ENCODE peak calls at places on chromosome 16, in ten cellular contexts. One of them, this sample, is unnamed.

GRCh38 chr16:55257971-55258613 is 65.9 kb upstream of the IRX6 start:
- DNase-seq in sciatic nerve: no peak
- DNase-seq in pons: no peak
- DNase-seq in GM10248: peak; percentile 29
- DNase-seq in omental fat pad: peak; percentile 31
- DNase-seq in mucosa of descending colon: peak; percentile 86
- DNase-seq in stimulated activated naive CD8-positive, alpha-beta T cell treated with anti-CD3 and anti-CD28 coated beads, Interleukin-15, Interleukin-2, amounts not matched to agents 100 U/mL and 50 U/mL, for 24 hours: peak; percentile 59
- DNase-seq in Calu3: peak; percentile 53
- DNase-seq in T-helper 9 cell: peak; percentile 14
- DNase-seq in NCI-H748 treated with DMSO at 0.1 percent for 48 hours: no peak
- DNase-seq in this sample: no peak

GRCh38 chr16:69408451-69408850 is 16.0 kb upstream of the CYB5B start:
- DNase-seq in sciatic nerve: no peak
- DNase-seq in GM10248: no peak
- DNase-seq in pons: no peak
- DNase-seq in Calu3: peak; percentile 59
- DNase-seq in NCI-H748 treated with DMSO at 0.1 percent for 48 hours: no peak
- DNase-seq in T-helper 9 cell: no peak
- DNase-seq in omental fat pad: no peak
- DNase-seq in mucosa of descending colon: peak; percentile 69
- DNase-seq in stimulated activated naive CD8-positive, alpha-beta T cell treated with anti-CD3 and anti-CD28 coated beads, Interleukin-15, Interleukin-2, amounts not matched to agents 100 U/mL and 50 U/mL, for 24 hours: no peak
- DNase-seq in this sample: no peak

GRCh38 chr16:53022374-53022773 is 30.3 kb downstream of the CHD9NB start:
- DNase-seq in T-helper 9 cell: no peak
- DNase-seq in GM10248: peak; percentile 50
- DNase-seq in NCI-H748 treated with DMSO at 0.1 percent for 48 hours: peak; percentile 56
- DNase-seq in Calu3: peak; percentile 71
- DNase-seq in omental fat pad: no peak
- DNase-seq in pons: peak; percentile 56
- DNase-seq in stimulated activated naive CD8-positive, alpha-beta T cell treated with anti-CD3 and anti-CD28 coated beads, Interleukin-15, Interleukin-2, amounts not matched to agents 100 U/mL and 50 U/mL, for 24 hours: peak; percentile 6
- DNase-seq in mucosa of descending colon: no peak
- DNase-seq in sciatic nerve: no peak
- DNase-seq in this sample: no peak

GRCh38 chr16:68744744-68745280 is 7.7 kb downstream of the CDH1 start:
- DNase-seq in stimulated activated naive CD8-positive, alpha-beta T cell treated with anti-CD3 and anti-CD28 coated beads, Interleukin-15, Interleukin-2, amounts not matched to agents 100 U/mL and 50 U/mL, for 24 hours: no peak
- DNase-seq in mucosa of descending colon: peak; percentile 72
- DNase-seq in sciatic nerve: no peak
- DNase-seq in omental fat pad: no peak
- DNase-seq in pons: no peak
- DNase-seq in Calu3: peak; percentile 93
- DNase-seq in GM10248: no peak
- DNase-seq in T-helper 9 cell: no peak
- DNase-seq in NCI-H748 treated with DMSO at 0.1 percent for 48 hours: peak; percentile 84
- DNase-seq in this sample: no peak

GRCh38 chr16:88977028-88977844 is at the start of gene CBFA2T3:
- DNase-seq in Calu3: peak; percentile 35
- DNase-seq in stimulated activated naive CD8-positive, alpha-beta T cell treated with anti-CD3 and anti-CD28 coated beads, Interleukin-15, Interleukin-2, amounts not matched to agents 100 U/mL and 50 U/mL, for 24 hours: no peak
- DNase-seq in sciatic nerve: peak; percentile 79
- DNase-seq in mucosa of descending colon: peak; percentile 70
- DNase-seq in NCI-H748 treated with DMSO at 0.1 percent for 48 hours: no peak
- DNase-seq in GM10248: peak; percentile 62
- DNase-seq in T-helper 9 cell: no peak
- DNase-seq in pons: peak; percentile 59
- DNase-seq in omental fat pad: no peak
- DNase-seq in this sample: peak; percentile 94

GRCh38 chr16:4309833-4310266 is 6.0 kb upstream of the GLIS2 start:
- DNase-seq in omental fat pad: no peak
- DNase-seq in Calu3: peak; percentile 91
- DNase-seq in stimulated activated naive CD8-positive, alpha-beta T cell treated with anti-CD3 and anti-CD28 coated beads, Interleukin-15, Interleukin-2, amounts not matched to agents 100 U/mL and 50 U/mL, for 24 hours: peak; percentile 67
- DNase-seq in pons: no peak
- DNase-seq in NCI-H748 treated with DMSO at 0.1 percent for 48 hours: no peak
- DNase-seq in GM10248: peak; percentile 69
- DNase-seq in mucosa of descending colon: peak; percentile 77
- DNase-seq in sciatic nerve: no peak
- DNase-seq in T-helper 9 cell: peak; percentile 47
- DNase-seq in this sample: peak; percentile 88

GRCh38 chr16:77679901-77680300 is 42.4 kb upstream of the NUDT7 start:
- DNase-seq in pons: no peak
- DNase-seq in omental fat pad: no peak
- DNase-seq in NCI-H748 treated with DMSO at 0.1 percent for 48 hours: no peak
- DNase-seq in GM10248: no peak
- DNase-seq in mucosa of descending colon: no peak
- DNase-seq in T-helper 9 cell: no peak
- DNase-seq in sciatic nerve: no peak
- DNase-seq in stimulated activated naive CD8-positive, alpha-beta T cell treated with anti-CD3 and anti-CD28 coated beads, Interleukin-15, Interleukin-2, amounts not matched to agents 100 U/mL and 50 U/mL, for 24 hours: no peak
- DNase-seq in Calu3: no peak
- DNase-seq in this sample: no peak

GRCh38 chr16:17347624-17348023 is 123.1 kb downstream of the XYLT1 start:
- DNase-seq in GM10248: no peak
- DNase-seq in NCI-H748 treated with DMSO at 0.1 percent for 48 hours: no peak
- DNase-seq in mucosa of descending colon: peak; percentile 52
- DNase-seq in Calu3: no peak
- DNase-seq in omental fat pad: no peak
- DNase-seq in T-helper 9 cell: no peak
- DNase-seq in pons: no peak
- DNase-seq in stimulated activated naive CD8-positive, alpha-beta T cell treated with anti-CD3 and anti-CD28 coated beads, Interleukin-15, Interleukin-2, amounts not matched to agents 100 U/mL and 50 U/mL, for 24 hours: no peak
- DNase-seq in sciatic nerve: no peak
- DNase-seq in this sample: no peak

GRCh38 chr16:89331371-89332109 is 114.0 kb downstream of the ZNF778 start:
- DNase-seq in Calu3: no peak
- DNase-seq in sciatic nerve: no peak
- DNase-seq in NCI-H748 treated with DMSO at 0.1 percent for 48 hours: no peak
- DNase-seq in mucosa of descending colon: no peak
- DNase-seq in GM10248: no peak
- DNase-seq in T-helper 9 cell: no peak
- DNase-seq in omental fat pad: no peak
- DNase-seq in pons: no peak
- DNase-seq in stimulated activated naive CD8-positive, alpha-beta T cell treated with anti-CD3 and anti-CD28 coated beads, Interleukin-15, Interleukin-2, amounts not matched to agents 100 U/mL and 50 U/mL, for 24 hours: peak; percentile 51
- DNase-seq in this sample: no peak

GRCh38 chr16:66434619-66435430 is 7.7 kb downstream of the BEAN1 start:
- DNase-seq in mucosa of descending colon: no peak
- DNase-seq in stimulated activated naive CD8-positive, alpha-beta T cell treated with anti-CD3 and anti-CD28 coated beads, Interleukin-15, Interleukin-2, amounts not matched to agents 100 U/mL and 50 U/mL, for 24 hours: no peak
- DNase-seq in Calu3: no peak
- DNase-seq in T-helper 9 cell: no peak
- DNase-seq in pons: no peak
- DNase-seq in sciatic nerve: no peak
- DNase-seq in omental fat pad: no peak
- DNase-seq in GM10248: no peak
- DNase-seq in NCI-H748 treated with DMSO at 0.1 percent for 48 hours: no peak
- DNase-seq in this sample: peak; percentile 66

GRCh38 chr16:67035364-67035763 is 6.4 kb downstream of the CBFB start:
- DNase-seq in Calu3: no peak
- DNase-seq in sciatic nerve: no peak
- DNase-seq in GM10248: no peak
- DNase-seq in omental fat pad: no peak
- DNase-seq in NCI-H748 treated with DMSO at 0.1 percent for 48 hours: no peak
- DNase-seq in mucosa of descending colon: no peak
- DNase-seq in stimulated activated naive CD8-positive, alpha-beta T cell treated with anti-CD3 and anti-CD28 coated beads, Interleukin-15, Interleukin-2, amounts not matched to agents 100 U/mL and 50 U/mL, for 24 hours: no peak
- DNase-seq in pons: no peak
- DNase-seq in T-helper 9 cell: no peak
- DNase-seq in this sample: no peak

GRCh38 chr16:68786685-68787418 is 49.8 kb downstream of the CDH1 start:
- DNase-seq in NCI-H748 treated with DMSO at 0.1 percent for 48 hours: peak; percentile 20
- DNase-seq in pons: peak; percentile 99
- DNase-seq in stimulated activated naive CD8-positive, alpha-beta T cell treated with anti-CD3 and anti-CD28 coated beads, Interleukin-15, Interleukin-2, amounts not matched to agents 100 U/mL and 50 U/mL, for 24 hours: no peak
- DNase-seq in mucosa of descending colon: no peak
- DNase-seq in sciatic nerve: no peak
- DNase-seq in Calu3: no peak
- DNase-seq in omental fat pad: no peak
- DNase-seq in T-helper 9 cell: no peak
- DNase-seq in GM10248: no peak
- DNase-seq in this sample: no peak

GRCh38 chr16:85687651-85688471 is 893 bp downstream of the GINS2 start:
- DNase-seq in mucosa of descending colon: peak; percentile 60
- DNase-seq in omental fat pad: no peak
- DNase-seq in sciatic nerve: no peak
- DNase-seq in NCI-H748 treated with DMSO at 0.1 percent for 48 hours: no peak
- DNase-seq in GM10248: no peak
- DNase-seq in T-helper 9 cell: no peak
- DNase-seq in stimulated activated naive CD8-positive, alpha-beta T cell treated with anti-CD3 and anti-CD28 coated beads, Interleukin-15, Interleukin-2, amounts not matched to agents 100 U/mL and 50 U/mL, for 24 hours: peak; percentile 26
- DNase-seq in pons: no peak
- DNase-seq in Calu3: no peak
- DNase-seq in this sample: no peak

GRCh38 chr16:79535130-79535529 is 65.4 kb downstream of the MAF start:
- DNase-seq in pons: peak; percentile 57
- DNase-seq in Calu3: no peak
- DNase-seq in stimulated activated naive CD8-positive, alpha-beta T cell treated with anti-CD3 and anti-CD28 coated beads, Interleukin-15, Interleukin-2, amounts not matched to agents 100 U/mL and 50 U/mL, for 24 hours: no peak
- DNase-seq in T-helper 9 cell: no peak
- DNase-seq in sciatic nerve: no peak
- DNase-seq in omental fat pad: no peak
- DNase-seq in NCI-H748 treated with DMSO at 0.1 percent for 48 hours: no peak
- DNase-seq in mucosa of descending colon: no peak
- DNase-seq in GM10248: no peak
- DNase-seq in this sample: no peak

GRCh38 chr16:73002836-73003235 is 45.1 kb downstream of the ZFHX3 start:
- DNase-seq in mucosa of descending colon: no peak
- DNase-seq in GM10248: no peak
- DNase-seq in NCI-H748 treated with DMSO at 0.1 percent for 48 hours: no peak
- DNase-seq in Calu3: no peak
- DNase-seq in sciatic nerve: no peak
- DNase-seq in stimulated activated naive CD8-positive, alpha-beta T cell treated with anti-CD3 and anti-CD28 coated beads, Interleukin-15, Interleukin-2, amounts not matched to agents 100 U/mL and 50 U/mL, for 24 hours: no peak
- DNase-seq in pons: no peak
- DNase-seq in omental fat pad: no peak
- DNase-seq in T-helper 9 cell: no peak
- DNase-seq in this sample: no peak

GRCh38 chr16:50314665-50315064 is 48.3 kb downstream of the ADCY7 start:
- DNase-seq in GM10248: no peak
- DNase-seq in T-helper 9 cell: no peak
- DNase-seq in pons: peak; percentile 28
- DNase-seq in Calu3: no peak
- DNase-seq in omental fat pad: no peak
- DNase-seq in NCI-H748 treated with DMSO at 0.1 percent for 48 hours: no peak
- DNase-seq in mucosa of descending colon: no peak
- DNase-seq in sciatic nerve: no peak
- DNase-seq in stimulated activated naive CD8-positive, alpha-beta T cell treated with anti-CD3 and anti-CD28 coated beads, Interleukin-15, Interleukin-2, amounts not matched to agents 100 U/mL and 50 U/mL, for 24 hours: no peak
- DNase-seq in this sample: peak; percentile 46

GRCh38 chr16:84559311-84559932 is 55.0 kb upstream of the MEAK7 start:
- DNase-seq in GM10248: no peak
- DNase-seq in pons: no peak
- DNase-seq in mucosa of descending colon: peak; percentile 76
- DNase-seq in T-helper 9 cell: no peak
- DNase-seq in Calu3: peak; percentile 51
- DNase-seq in NCI-H748 treated with DMSO at 0.1 percent for 48 hours: peak; percentile 12
- DNase-seq in omental fat pad: no peak
- DNase-seq in stimulated activated naive CD8-positive, alpha-beta T cell treated with anti-CD3 and anti-CD28 coated beads, Interleukin-15, Interleukin-2, amounts not matched to agents 100 U/mL and 50 U/mL, for 24 hours: no peak
- DNase-seq in sciatic nerve: no peak
- DNase-seq in this sample: no peak

GRCh38 chr16:66275795-66276428 is 90.6 kb upstream of the CDH5 start:
- DNase-seq in GM10248: peak; percentile 32
- DNase-seq in omental fat pad: no peak
- DNase-seq in Calu3: peak; percentile 84
- DNase-seq in pons: peak; percentile 64
- DNase-seq in mucosa of descending colon: no peak
- DNase-seq in NCI-H748 treated with DMSO at 0.1 percent for 48 hours: peak; percentile 41
- DNase-seq in stimulated activated naive CD8-positive, alpha-beta T cell treated with anti-CD3 and anti-CD28 coated beads, Interleukin-15, Interleukin-2, amounts not matched to agents 100 U/mL and 50 U/mL, for 24 hours: peak; percentile 19
- DNase-seq in sciatic nerve: no peak
- DNase-seq in T-helper 9 cell: no peak
- DNase-seq in this sample: no peak

GRCh38 chr16:12239953-12240485 is 263.5 kb downstream of the SNX29 start:
- DNase-seq in Calu3: no peak
- DNase-seq in omental fat pad: no peak
- DNase-seq in stimulated activated naive CD8-positive, alpha-beta T cell treated with anti-CD3 and anti-CD28 coated beads, Interleukin-15, Interleukin-2, amounts not matched to agents 100 U/mL and 50 U/mL, for 24 hours: no peak
- DNase-seq in sciatic nerve: no peak
- DNase-seq in NCI-H748 treated with DMSO at 0.1 percent for 48 hours: no peak
- DNase-seq in T-helper 9 cell: no peak
- DNase-seq in pons: peak; percentile 66
- DNase-seq in GM10248: no peak
- DNase-seq in mucosa of descending colon: no peak
- DNase-seq in this sample: no peak

GRCh38 chr16:83771306-83771942 is 36.4 kb upstream of the HSBP1 start:
- DNase-seq in Calu3: no peak
- DNase-seq in pons: peak; percentile 70
- DNase-seq in mucosa of descending colon: no peak
- DNase-seq in omental fat pad: no peak
- DNase-seq in sciatic nerve: no peak
- DNase-seq in NCI-H748 treated with DMSO at 0.1 percent for 48 hours: no peak
- DNase-seq in T-helper 9 cell: no peak
- DNase-seq in stimulated activated naive CD8-positive, alpha-beta T cell treated with anti-CD3 and anti-CD28 coated beads, Interleukin-15, Interleukin-2, amounts not matched to agents 100 U/mL and 50 U/mL, for 24 hours: no peak
- DNase-seq in GM10248: no peak
- DNase-seq in this sample: peak; percentile 79

GRCh38 chr16:87757841-87758426 is 7.9 kb downstream of the KLHDC4 start:
- DNase-seq in Calu3: no peak
- DNase-seq in mucosa of descending colon: no peak
- DNase-seq in NCI-H748 treated with DMSO at 0.1 percent for 48 hours: no peak
- DNase-seq in T-helper 9 cell: no peak
- DNase-seq in omental fat pad: no peak
- DNase-seq in sciatic nerve: no peak
- DNase-seq in stimulated activated naive CD8-positive, alpha-beta T cell treated with anti-CD3 and anti-CD28 coated beads, Interleukin-15, Interleukin-2, amounts not matched to agents 100 U/mL and 50 U/mL, for 24 hours: no peak
- DNase-seq in GM10248: no peak
- DNase-seq in pons: no peak
- DNase-seq in this sample: no peak

GRCh38 chr16:50644730-50645129 is 36.4 kb downstream of the SNX20 start:
- DNase-seq in omental fat pad: no peak
- DNase-seq in GM10248: peak; percentile 65
- DNase-seq in T-helper 9 cell: no peak
- DNase-seq in pons: peak; percentile 31
- DNase-seq in Calu3: peak; percentile 41
- DNase-seq in NCI-H748 treated with DMSO at 0.1 percent for 48 hours: no peak
- DNase-seq in mucosa of descending colon: no peak
- DNase-seq in sciatic nerve: no peak
- DNase-seq in stimulated activated naive CD8-positive, alpha-beta T cell treated with anti-CD3 and anti-CD28 coated beads, Interleukin-15, Interleukin-2, amounts not matched to agents 100 U/mL and 50 U/mL, for 24 hours: peak; percentile 31
- DNase-seq in this sample: no peak

GRCh38 chr16:85422374-85423185 is 190.5 kb upstream of the GSE1 start:
- DNase-seq in mucosa of descending colon: peak; percentile 91
- DNase-seq in GM10248: no peak
- DNase-seq in pons: no peak
- DNase-seq in NCI-H748 treated with DMSO at 0.1 percent for 48 hours: peak; percentile 51
- DNase-seq in T-helper 9 cell: no peak
- DNase-seq in sciatic nerve: peak; percentile 61
- DNase-seq in Calu3: peak; percentile 93
- DNase-seq in stimulated activated naive CD8-positive, alpha-beta T cell treated with anti-CD3 and anti-CD28 coated beads, Interleukin-15, Interleukin-2, amounts not matched to agents 100 U/mL and 50 U/mL, for 24 hours: no peak
- DNase-seq in omental fat pad: no peak
- DNase-seq in this sample: peak; percentile 39

GRCh38 chr16:77387810-77388209 is 47.0 kb downstream of the ADAMTS18 start:
- DNase-seq in pons: no peak
- DNase-seq in NCI-H748 treated with DMSO at 0.1 percent for 48 hours: peak; percentile 11
- DNase-seq in stimulated activated naive CD8-positive, alpha-beta T cell treated with anti-CD3 and anti-CD28 coated beads, Interleukin-15, Interleukin-2, amounts not matched to agents 100 U/mL and 50 U/mL, for 24 hours: no peak
- DNase-seq in omental fat pad: no peak
- DNase-seq in mucosa of descending colon: no peak
- DNase-seq in Calu3: peak; percentile 22
- DNase-seq in sciatic nerve: no peak
- DNase-seq in GM10248: no peak
- DNase-seq in T-helper 9 cell: no peak
- DNase-seq in this sample: no peak

GRCh38 chr16:15650698-15651161 is 685 bp downstream of the NDE1 start:
- DNase-seq in GM10248: peak; percentile 68
- DNase-seq in stimulated activated naive CD8-positive, alpha-beta T cell treated with anti-CD3 and anti-CD28 coated beads, Interleukin-15, Interleukin-2, amounts not matched to agents 100 U/mL and 50 U/mL, for 24 hours: peak; percentile 46
- DNase-seq in sciatic nerve: peak; percentile 64
- DNase-seq in omental fat pad: no peak
- DNase-seq in mucosa of descending colon: peak; percentile 55
- DNase-seq in pons: peak; percentile 28
- DNase-seq in Calu3: peak; percentile 9
- DNase-seq in NCI-H748 treated with DMSO at 0.1 percent for 48 hours: no peak
- DNase-seq in T-helper 9 cell: peak; percentile 39
- DNase-seq in this sample: no peak

GRCh38 chr16:49528035-49528434 is 154.4 kb downstream of the C16orf78 start:
- DNase-seq in stimulated activated naive CD8-positive, alpha-beta T cell treated with anti-CD3 and anti-CD28 coated beads, Interleukin-15, Interleukin-2, amounts not matched to agents 100 U/mL and 50 U/mL, for 24 hours: peak; percentile 31
- DNase-seq in mucosa of descending colon: no peak
- DNase-seq in T-helper 9 cell: no peak
- DNase-seq in sciatic nerve: no peak
- DNase-seq in pons: no peak
- DNase-seq in NCI-H748 treated with DMSO at 0.1 percent for 48 hours: no peak
- DNase-seq in Calu3: no peak
- DNase-seq in GM10248: no peak
- DNase-seq in omental fat pad: no peak
- DNase-seq in this sample: no peak

GRCh38 chr16:16155234-16155633 is 68.1 kb downstream of the ABCC6 start:
- DNase-seq in pons: no peak
- DNase-seq in omental fat pad: no peak
- DNase-seq in NCI-H748 treated with DMSO at 0.1 percent for 48 hours: no peak
- DNase-seq in mucosa of descending colon: no peak
- DNase-seq in GM10248: no peak
- DNase-seq in stimulated activated naive CD8-positive, alpha-beta T cell treated with anti-CD3 and anti-CD28 coated beads, Interleukin-15, Interleukin-2, amounts not matched to agents 100 U/mL and 50 U/mL, for 24 hours: no peak
- DNase-seq in Calu3: no peak
- DNase-seq in sciatic nerve: no peak
- DNase-seq in T-helper 9 cell: no peak
- DNase-seq in this sample: no peak

GRCh38 chr16:35599429-35600165 is 2140.2 kb downstream of the TP53TG3F start:
- DNase-seq in mucosa of descending colon: no peak
- DNase-seq in T-helper 9 cell: no peak
- DNase-seq in NCI-H748 treated with DMSO at 0.1 percent for 48 hours: no peak
- DNase-seq in stimulated activated naive CD8-positive, alpha-beta T cell treated with anti-CD3 and anti-CD28 coated beads, Interleukin-15, Interleukin-2, amounts not matched to agents 100 U/mL and 50 U/mL, for 24 hours: no peak
- DNase-seq in GM10248: no peak
- DNase-seq in pons: no peak
- DNase-seq in sciatic nerve: no peak
- DNase-seq in Calu3: no peak
- DNase-seq in omental fat pad: no peak
- DNase-seq in this sample: no peak